ENCODE peak calls at places on chromosomes 13 and 19, in five cellular contexts. One of them, this sample, is unnamed.

GRCh38 chr13:33033361-33033812 is 17.2 kb downstream of the KL start:
- DNase-seq in ovary: no peak
- DNase-seq in sigmoid colon: peak; percentile 68
- DNase-seq in A549: no peak
- DNase-seq in upper lobe of left lung: no peak
- DNase-seq in this sample: no peak

GRCh38 chr13:103246581-103247200 is 180.5 kb upstream of the SLC10A2 start:
- DNase-seq in A549: no peak
- DNase-seq in upper lobe of left lung: no peak
- DNase-seq in ovary: no peak
- DNase-seq in sigmoid colon: no peak
- DNase-seq in this sample: no peak

GRCh38 chr13:35393886-35394285 is 82.6 kb downstream of the MAB21L1 start:
- DNase-seq in upper lobe of left lung: no peak
- DNase-seq in sigmoid colon: no peak
- DNase-seq in ovary: no peak
- DNase-seq in A549: no peak
- DNase-seq in this sample: no peak

GRCh38 chr13:40439928-40440327 is 226.5 kb downstream of the FOXO1 start:
- DNase-seq in upper lobe of left lung: no peak
- DNase-seq in ovary: peak; percentile 59
- DNase-seq in sigmoid colon: no peak
- DNase-seq in A549: no peak
- DNase-seq in this sample: peak; percentile 43

GRCh38 chr13:25232937-25233515 is 54.3 kb downstream of the MTMR6 start:
- DNase-seq in upper lobe of left lung: no peak
- DNase-seq in ovary: no peak
- DNase-seq in sigmoid colon: no peak
- DNase-seq in A549: peak; percentile 41
- DNase-seq in this sample: no peak

GRCh38 chr19:39430675-39431593 is 4.8 kb downstream of the RPS16 start:
- DNase-seq in A549: peak; percentile 100
- DNase-seq in upper lobe of left lung: no peak
- DNase-seq in sigmoid colon: no peak
- DNase-seq in ovary: no peak
- DNase-seq in this sample: no peak

GRCh38 chr13:25067054-25067453 is 28.9 kb upstream of the PABPC3 start:
- DNase-seq in upper lobe of left lung: no peak
- DNase-seq in ovary: no peak
- DNase-seq in A549: no peak
- DNase-seq in sigmoid colon: no peak
- DNase-seq in this sample: no peak

GRCh38 chr19:55697698-55698097 is 22.7 kb downstream of the EPN1 start:
- DNase-seq in upper lobe of left lung: no peak
- DNase-seq in A549: no peak
- DNase-seq in sigmoid colon: peak; percentile 53
- DNase-seq in ovary: no peak
- DNase-seq in this sample: no peak

GRCh38 chr19:14004619-14005380 is 1.3 kb downstream of the RFX1 start:
- DNase-seq in sigmoid colon: peak; percentile 79
- DNase-seq in A549: no peak
- DNase-seq in upper lobe of left lung: no peak
- DNase-seq in ovary: no peak
- DNase-seq in this sample: peak; percentile 49

DNA sequence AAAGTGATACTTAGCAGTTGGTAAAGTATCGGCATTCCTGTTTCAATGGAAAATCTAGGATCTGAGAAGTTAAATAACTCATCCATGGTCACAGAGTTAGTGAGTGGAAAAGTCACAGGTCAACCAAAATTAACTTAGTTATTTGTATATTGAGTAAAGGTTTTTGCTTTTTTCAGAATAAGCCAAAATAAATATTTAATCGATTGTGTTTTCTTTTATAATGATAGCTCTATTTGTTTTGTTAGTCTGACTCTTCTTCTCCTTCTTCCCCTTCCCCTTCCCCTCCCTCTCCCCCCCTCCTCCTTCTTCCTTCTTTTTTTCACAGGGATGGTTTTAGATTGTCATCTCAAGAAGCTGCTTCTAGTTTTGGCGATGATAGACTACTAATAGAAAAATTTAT is 173.5 kb downstream of the PCCA start:
- DNase-seq in ovary: no peak
- DNase-seq in sigmoid colon: no peak
- DNase-seq in A549: no peak
- DNase-seq in upper lobe of left lung: no peak
- DNase-seq in this sample: no peak
- TF ChIP-seq POLR2A in ovary: no peak
- TF ChIP-seq POLR2A in sigmoid colon: no peak
- TF ChIP-seq POLR2A in A549: no peak
- TF ChIP-seq POLR2A in upper lobe of left lung: no peak
- TF ChIP-seq POLR2A in this sample: no peak

GRCh38 chr13:59835569-59835968 is 328.2 kb downstream of the DIAPH3 start:
- DNase-seq in A549: no peak
- DNase-seq in ovary: no peak
- DNase-seq in sigmoid colon: no peak
- DNase-seq in upper lobe of left lung: no peak
- DNase-seq in this sample: no peak
- TF ChIP-seq EP300 in A549: no peak
- TF ChIP-seq EP300 in ovary: no peak
- TF ChIP-seq EP300 in sigmoid colon: no peak
- TF ChIP-seq EP300 in upper lobe of left lung: no peak
- TF ChIP-seq EP300 in this sample: no peak

GRCh38 chr19:33861950-33862349 is 65.3 kb downstream of the KCTD15 start:
- DNase-seq in ovary: no peak
- DNase-seq in upper lobe of left lung: no peak
- DNase-seq in A549: no peak
- DNase-seq in sigmoid colon: no peak
- DNase-seq in this sample: no peak
- TF ChIP-seq POLR2A in ovary: no peak
- TF ChIP-seq POLR2A in upper lobe of left lung: no peak
- TF ChIP-seq POLR2A in A549: no peak
- TF ChIP-seq POLR2A in sigmoid colon: no peak
- TF ChIP-seq POLR2A in this sample: no peak

GRCh38 chr19:45584332-45585157 is at the start of gene OPA3:
- DNase-seq in ovary: peak; percentile 100
- DNase-seq in sigmoid colon: peak; percentile 100
- DNase-seq in A549: peak; percentile 100
- DNase-seq in upper lobe of left lung: peak; percentile 98
- DNase-seq in this sample: peak; percentile 99
- TF ChIP-seq EP300 in ovary: peak; percentile 98
- TF ChIP-seq EP300 in sigmoid colon: peak; percentile 87
- TF ChIP-seq EP300 in A549: no peak
- TF ChIP-seq EP300 in upper lobe of left lung: peak; percentile 95
- TF ChIP-seq EP300 in this sample: peak; percentile 94

DNA sequence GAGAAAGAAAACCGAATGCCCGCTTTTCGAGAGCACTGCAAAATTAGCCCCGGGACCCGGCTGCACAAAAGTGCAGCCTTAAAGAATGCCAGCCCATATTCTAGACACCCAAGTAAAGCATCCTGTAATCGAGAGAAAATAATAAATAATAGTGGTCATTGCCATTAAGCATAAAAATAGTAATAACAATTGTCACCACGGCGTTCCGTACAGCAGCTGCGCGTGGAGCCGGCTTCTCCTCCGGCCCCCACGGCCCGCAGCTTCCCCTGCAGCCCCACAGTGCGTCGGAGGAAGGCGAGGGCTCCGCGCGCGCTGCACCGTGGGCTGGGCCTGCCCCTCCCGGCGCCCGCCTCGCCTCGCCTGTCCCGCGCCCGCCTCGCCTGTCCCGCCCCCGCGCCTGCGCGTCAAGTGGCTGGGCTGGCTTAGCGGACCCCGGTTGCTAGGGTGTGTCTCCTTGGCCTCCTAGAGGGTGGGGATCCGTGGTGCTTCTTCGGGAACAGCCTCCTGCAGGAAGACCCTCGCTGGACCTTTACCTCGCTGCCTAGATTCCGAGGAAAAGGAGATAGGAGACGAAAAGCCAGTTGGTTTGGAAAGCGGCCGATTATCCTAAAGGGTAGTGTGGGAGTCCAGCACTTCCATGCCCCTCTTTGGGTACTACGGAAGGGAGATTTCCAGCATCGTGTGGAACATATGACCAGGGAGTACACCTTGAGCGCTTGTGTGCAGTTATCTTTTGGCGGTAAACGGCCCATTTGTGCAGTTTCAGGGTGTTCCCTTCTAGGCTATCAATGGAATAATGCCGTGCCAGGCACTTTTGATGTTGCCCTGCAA is at the start of gene LRRC63:
- DNase-seq in A549: peak; percentile 69
- DNase-seq in ovary: peak; percentile 27
- DNase-seq in sigmoid colon: peak; percentile 86
- DNase-seq in upper lobe of left lung: peak; percentile 96
- DNase-seq in this sample: peak; percentile 41
- TF ChIP-seq POLR2A in A549: peak; percentile 35
- TF ChIP-seq POLR2A in ovary: no peak
- TF ChIP-seq POLR2A in sigmoid colon: no peak
- TF ChIP-seq POLR2A in upper lobe of left lung: peak; percentile 79
- TF ChIP-seq POLR2A in this sample: no peak

GRCh38 chr19:47497073-47497766 is 13.2 kb upstream of the KPTN start:
- DNase-seq in sigmoid colon: no peak
- DNase-seq in ovary: no peak
- DNase-seq in A549: no peak
- DNase-seq in upper lobe of left lung: peak; percentile 72
- DNase-seq in this sample: no peak
- TF ChIP-seq EP300 in sigmoid colon: no peak
- TF ChIP-seq EP300 in ovary: no peak
- TF ChIP-seq EP300 in A549: no peak
- TF ChIP-seq EP300 in upper lobe of left lung: no peak
- TF ChIP-seq EP300 in this sample: no peak